ENCODE peak calls at places on chromosomes 7 and 10, in eight cellular contexts. One of them, this sample, is unnamed. For H3K4me1, the result is how much of the 10 kb centered on the place peaks cover.

GRCh38 chr7:29563590-29564454 is at the start of gene PRR15:
- DNase-seq in tibial nerve: no peak
- DNase-seq in stomach: peak
- DNase-seq in HCT116: peak
- DNase-seq in adrenal gland: peak
- DNase-seq in ovary: peak
- DNase-seq in A549: peak
- DNase-seq in sigmoid colon: peak
- DNase-seq in this sample: peak

GRCh38 chr7:23468721-23469149 is 1.6 kb downstream of the IGF2BP3 start:
- DNase-seq in tibial nerve: no peak
- DNase-seq in stomach: no peak
- DNase-seq in HCT116: no peak
- DNase-seq in adrenal gland: no peak
- DNase-seq in ovary: no peak
- DNase-seq in A549: no peak
- DNase-seq in sigmoid colon: no peak
- DNase-seq in this sample: no peak

GRCh38 chr7:27210441-27211083 is 10.7 kb upstream of the HOXA13 start:
- DNase-seq in tibial nerve: peak
- DNase-seq in stomach: no peak
- DNase-seq in HCT116: no peak
- DNase-seq in adrenal gland: peak
- DNase-seq in ovary: no peak
- DNase-seq in A549: peak
- DNase-seq in sigmoid colon: peak
- DNase-seq in this sample: peak

GRCh38 chr7:82803411-82803810 is 359.3 kb downstream of the PCLO start:
- DNase-seq in tibial nerve: no peak
- DNase-seq in stomach: no peak
- DNase-seq in HCT116: no peak
- DNase-seq in adrenal gland: no peak
- DNase-seq in ovary: no peak
- DNase-seq in A549: no peak
- DNase-seq in sigmoid colon: no peak
- DNase-seq in this sample: no peak

GRCh38 chr7:110522751-110523200 is 568.2 kb upstream of the LRRN3 start:
- DNase-seq in tibial nerve: no peak
- DNase-seq in stomach: no peak
- DNase-seq in HCT116: no peak
- DNase-seq in adrenal gland: no peak
- DNase-seq in ovary: no peak
- DNase-seq in A549: peak
- DNase-seq in sigmoid colon: no peak
- DNase-seq in this sample: no peak

GRCh38 chr10:6563075-6563474 is 17.0 kb downstream of the PRKCQ start:
- DNase-seq in tibial nerve: no peak
- DNase-seq in stomach: no peak
- DNase-seq in HCT116: no peak
- DNase-seq in adrenal gland: no peak
- DNase-seq in ovary: no peak
- DNase-seq in A549: no peak
- DNase-seq in sigmoid colon: no peak
- DNase-seq in this sample: no peak

GRCh38 chr10:97584798-97585438 is 729 bp downstream of the HOGA1 start:
- DNase-seq in tibial nerve: no peak
- DNase-seq in stomach: no peak
- DNase-seq in HCT116: no peak
- DNase-seq in adrenal gland: no peak
- DNase-seq in ovary: no peak
- DNase-seq in A549: no peak
- DNase-seq in sigmoid colon: no peak
- DNase-seq in this sample: no peak

GRCh38 chr7:3309140-3309539 is 8.1 kb downstream of the SDK1 start:
- DNase-seq in tibial nerve: no peak
- DNase-seq in stomach: no peak
- DNase-seq in HCT116: no peak
- DNase-seq in adrenal gland: no peak
- DNase-seq in ovary: no peak
- DNase-seq in A549: no peak
- DNase-seq in sigmoid colon: no peak
- DNase-seq in this sample: no peak

GRCh38 chr10:49594594-49594993 is 15.5 kb upstream of the SLC18A3 start:
- DNase-seq in tibial nerve: peak
- DNase-seq in stomach: peak
- DNase-seq in HCT116: peak
- DNase-seq in adrenal gland: peak
- DNase-seq in ovary: no peak
- DNase-seq in A549: peak
- DNase-seq in sigmoid colon: no peak
- DNase-seq in this sample: peak

GRCh38 chr10:94500063-94500462 is 45.5 kb upstream of the HELLS start:
- DNase-seq in tibial nerve: no peak
- DNase-seq in stomach: no peak
- DNase-seq in HCT116: no peak
- DNase-seq in adrenal gland: no peak
- DNase-seq in ovary: no peak
- DNase-seq in A549: no peak
- DNase-seq in sigmoid colon: no peak
- DNase-seq in this sample: no peak

GRCh38 chr10:128993443-128993842 is 473.6 kb upstream of the MGMT start:
- DNase-seq in tibial nerve: no peak
- DNase-seq in stomach: no peak
- DNase-seq in HCT116: no peak
- DNase-seq in adrenal gland: no peak
- DNase-seq in ovary: no peak
- DNase-seq in A549: no peak
- DNase-seq in sigmoid colon: no peak
- DNase-seq in this sample: no peak

GRCh38 chr7:47488205-47488968 is 93.5 kb downstream of the TNS3 start:
- DNase-seq in tibial nerve: no peak
- DNase-seq in stomach: no peak
- DNase-seq in HCT116: no peak
- DNase-seq in adrenal gland: no peak
- DNase-seq in ovary: no peak
- DNase-seq in A549: no peak
- DNase-seq in sigmoid colon: peak
- DNase-seq in this sample: no peak

GRCh38 chr7:47483604-47484273 is 98.2 kb downstream of the TNS3 start:
- DNase-seq in tibial nerve: no peak
- DNase-seq in stomach: no peak
- DNase-seq in HCT116: no peak
- DNase-seq in adrenal gland: no peak
- DNase-seq in ovary: no peak
- DNase-seq in A549: no peak
- DNase-seq in sigmoid colon: no peak
- DNase-seq in this sample: no peak

GRCh38 chr7:47484457-47484856 is 97.5 kb downstream of the TNS3 start:
- DNase-seq in tibial nerve: no peak
- DNase-seq in stomach: no peak
- DNase-seq in HCT116: no peak
- DNase-seq in adrenal gland: no peak
- DNase-seq in ovary: no peak
- DNase-seq in A549: no peak
- DNase-seq in sigmoid colon: no peak
- DNase-seq in this sample: no peak

GRCh38 chr7:47484923-47485639 is 96.8 kb downstream of the TNS3 start:
- DNase-seq in tibial nerve: no peak
- DNase-seq in stomach: no peak
- DNase-seq in HCT116: no peak
- DNase-seq in adrenal gland: no peak
- DNase-seq in ovary: no peak
- DNase-seq in A549: no peak
- DNase-seq in sigmoid colon: no peak
- DNase-seq in this sample: no peak

DNA sequence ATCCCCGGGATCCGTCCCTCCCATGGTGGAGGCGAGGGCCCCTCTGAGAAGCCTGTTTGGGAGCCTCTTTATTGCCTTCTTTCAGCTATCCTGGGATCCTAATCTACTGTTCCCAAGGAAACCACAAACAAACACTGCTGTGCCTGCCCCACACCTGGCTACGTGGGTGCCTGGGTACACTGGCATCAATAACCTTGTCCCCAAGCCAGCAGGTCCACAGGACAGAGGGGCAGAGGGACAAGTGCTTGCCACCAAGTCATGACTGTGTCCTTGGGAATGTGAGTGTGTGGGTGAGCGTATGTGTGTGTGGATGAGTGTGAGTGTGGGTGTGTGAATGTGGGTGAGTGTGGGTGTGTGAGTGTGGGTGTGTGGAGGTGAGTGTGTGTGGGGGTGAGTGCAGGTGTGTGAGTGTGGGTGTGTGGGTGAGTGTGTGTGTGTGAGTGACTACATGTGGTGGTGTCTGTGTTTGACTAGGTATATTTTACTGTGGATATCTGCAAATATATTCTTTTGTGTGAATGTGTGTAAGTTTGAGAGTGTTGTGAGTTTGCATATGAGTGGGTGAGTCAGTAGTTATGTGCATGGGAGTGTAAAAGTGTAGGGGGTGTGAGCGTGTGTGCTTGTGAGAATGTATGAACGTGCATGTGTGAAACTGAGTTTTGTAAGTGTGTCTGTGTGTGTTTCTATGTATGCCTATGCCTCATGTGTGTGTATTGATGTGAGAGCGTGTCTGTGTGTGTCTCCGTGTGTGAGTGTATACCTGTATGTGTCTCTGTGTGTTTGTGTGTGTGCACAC is 96.1 kb downstream of the TNS3 start:
- DNase-seq in tibial nerve: no peak
- DNase-seq in stomach: peak
- DNase-seq in HCT116: no peak
- DNase-seq in adrenal gland: no peak
- DNase-seq in ovary: no peak
- DNase-seq in A549: no peak
- DNase-seq in sigmoid colon: no peak
- DNase-seq in this sample: peak
- H3K4me1 ChIP-seq in tibial nerve: under half
- H3K4me1 ChIP-seq in stomach: half or more
- H3K4me1 ChIP-seq in HCT116: under half
- H3K4me1 ChIP-seq in adrenal gland: half or more
- H3K4me1 ChIP-seq in ovary: under half
- H3K4me1 ChIP-seq in A549: half or more
- H3K4me1 ChIP-seq in sigmoid colon: under half
- H3K4me1 ChIP-seq in this sample: under half

DNA sequence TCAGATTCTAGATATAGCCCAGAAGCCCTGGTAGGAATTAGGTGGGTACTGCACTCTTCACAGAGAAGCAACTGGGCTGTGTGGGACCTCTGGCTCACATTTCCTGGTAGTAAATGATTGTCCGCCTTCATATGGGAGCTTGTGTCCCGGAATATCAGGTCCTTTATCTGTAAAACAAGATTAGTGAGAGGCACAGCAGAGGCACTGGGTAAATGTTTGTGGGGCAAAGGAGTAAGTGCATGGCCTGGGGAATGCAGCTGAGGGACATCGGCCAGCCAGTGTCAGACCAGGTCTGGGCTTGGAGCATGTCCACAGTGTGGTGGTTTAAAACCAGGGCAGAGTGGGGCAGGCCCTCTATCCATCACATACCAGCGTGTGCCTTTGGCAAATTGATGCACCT is 323.3 kb upstream of the ZMIZ1 start:
- DNase-seq in tibial nerve: no peak
- DNase-seq in stomach: peak
- DNase-seq in HCT116: no peak
- DNase-seq in adrenal gland: no peak
- DNase-seq in ovary: no peak
- DNase-seq in A549: no peak
- DNase-seq in sigmoid colon: no peak
- DNase-seq in this sample: no peak
- TF ChIP-seq POLR2A in tibial nerve: no peak
- TF ChIP-seq POLR2A in stomach: no peak
- TF ChIP-seq POLR2A in HCT116: no peak
- TF ChIP-seq POLR2A in adrenal gland: no peak
- TF ChIP-seq POLR2A in ovary: no peak
- TF ChIP-seq POLR2A in A549: no peak
- TF ChIP-seq POLR2A in sigmoid colon: no peak
- TF ChIP-seq POLR2A in this sample: no peak

GRCh38 chr10:124537891-124538290 is 76.3 kb downstream of the LHPP start:
- DNase-seq in tibial nerve: no peak
- DNase-seq in stomach: no peak
- DNase-seq in HCT116: no peak
- DNase-seq in adrenal gland: no peak
- DNase-seq in ovary: no peak
- DNase-seq in A549: no peak
- DNase-seq in sigmoid colon: no peak
- DNase-seq in this sample: no peak

GRCh38 chr10:124535731-124536495 is 74.3 kb downstream of the LHPP start:
- DNase-seq in tibial nerve: no peak
- DNase-seq in stomach: no peak
- DNase-seq in HCT116: no peak
- DNase-seq in adrenal gland: no peak
- DNase-seq in ovary: no peak
- DNase-seq in A549: no peak
- DNase-seq in sigmoid colon: no peak
- DNase-seq in this sample: no peak

GRCh38 chr10:124538669-124539068 is 77.0 kb downstream of the LHPP start:
- DNase-seq in tibial nerve: no peak
- DNase-seq in stomach: no peak
- DNase-seq in HCT116: no peak
- DNase-seq in adrenal gland: no peak
- DNase-seq in ovary: no peak
- DNase-seq in A549: no peak
- DNase-seq in sigmoid colon: no peak
- DNase-seq in this sample: no peak

GRCh38 chr10:124536496-124537050 is 75.0 kb downstream of the LHPP start:
- DNase-seq in tibial nerve: no peak
- DNase-seq in stomach: no peak
- DNase-seq in HCT116: no peak
- DNase-seq in adrenal gland: no peak
- DNase-seq in ovary: no peak
- DNase-seq in A549: no peak
- DNase-seq in sigmoid colon: no peak
- DNase-seq in this sample: no peak

DNA sequence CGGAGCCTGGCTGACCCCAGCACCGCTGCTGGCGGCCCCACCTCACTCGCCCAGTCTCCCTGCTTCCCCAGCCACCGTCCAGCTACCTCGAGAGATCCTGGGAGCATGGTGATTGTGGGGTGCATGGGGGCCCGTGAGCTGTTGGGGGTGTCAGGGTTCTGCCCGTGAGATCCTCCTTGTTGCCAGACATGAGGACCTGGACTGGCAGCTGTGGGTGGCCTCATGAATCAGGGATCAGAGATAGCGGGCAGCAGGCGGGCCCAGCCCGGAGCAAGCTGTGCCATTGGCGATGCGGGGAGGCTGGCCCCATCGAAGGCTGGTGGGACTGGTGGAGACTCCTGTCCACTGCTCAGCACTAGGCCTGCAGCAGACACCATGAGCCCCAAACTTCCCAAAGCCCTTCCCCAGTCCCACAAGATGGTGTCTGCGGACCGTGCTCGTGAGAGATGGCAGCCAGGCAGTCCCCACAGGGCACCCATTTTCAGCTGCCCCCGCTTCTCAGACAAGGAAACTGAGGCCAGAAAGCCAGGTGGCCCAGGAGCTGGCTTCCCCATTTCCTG is 75.6 kb downstream of the LHPP start:
- DNase-seq in tibial nerve: no peak
- DNase-seq in stomach: no peak
- DNase-seq in HCT116: no peak
- DNase-seq in adrenal gland: no peak
- DNase-seq in ovary: no peak
- DNase-seq in A549: no peak
- DNase-seq in sigmoid colon: no peak
- DNase-seq in this sample: no peak
- H3K27ac ChIP-seq in tibial nerve: no peak
- H3K27ac ChIP-seq in stomach: no peak
- H3K27ac ChIP-seq in HCT116: no peak
- H3K27ac ChIP-seq in adrenal gland: no peak
- H3K27ac ChIP-seq in ovary: no peak
- H3K27ac ChIP-seq in A549: no peak
- H3K27ac ChIP-seq in sigmoid colon: no peak
- H3K27ac ChIP-seq in this sample: no peak

GRCh38 chr10:71244638-71245419 is 32.5 kb downstream of the UNC5B start:
- DNase-seq in tibial nerve: peak
- DNase-seq in stomach: peak
- DNase-seq in HCT116: no peak
- DNase-seq in adrenal gland: peak
- DNase-seq in ovary: peak
- DNase-seq in A549: no peak
- DNase-seq in sigmoid colon: peak
- DNase-seq in this sample: no peak
- H3K4me1 ChIP-seq in tibial nerve: under half
- H3K4me1 ChIP-seq in stomach: half or more
- H3K4me1 ChIP-seq in HCT116: half or more
- H3K4me1 ChIP-seq in adrenal gland: half or more
- H3K4me1 ChIP-seq in ovary: under half
- H3K4me1 ChIP-seq in A549: under half
- H3K4me1 ChIP-seq in sigmoid colon: under half
- H3K4me1 ChIP-seq in this sample: half or more